ENCODE peak calls at places on chromosomes 13 and 19, in eight cellular contexts. Y is CD8-positive, alpha-beta T cell; A is Peyer's patch; N is cardiac muscle cell; X is left ventricle myocardium inferior; Z is body of pancreas; C is heart left ventricle; I is BE2C. D is an unnamed sample.

GRCh38 chr13:109693213-109693612 is 93.2 kb downstream of the IRS2 start:
- DNase-seq in Y (no peak), A (no peak), N (no peak), X (no peak), Z (no peak), C (no peak), I (no peak), D (no peak)

GRCh38 chr19:7917292-7918061 is 2.7 kb upstream of the SNAPC2 start:
- DNase-seq in Y (peak; percentile 58), A (peak; percentile 76), N (peak; percentile 80), X (no peak), Z (peak; percentile 65), C (no peak), I (peak; percentile 81), D (peak; percentile 50)

GRCh38 chr13:97266734-97267417 is 44.7 kb downstream of the MBNL2 start:
- DNase-seq in Y (no peak), A (no peak), N (no peak), X (no peak), Z (no peak), C (no peak), I (no peak), D (no peak)

GRCh38 chr13:23848639-23849282 is 40.4 kb downstream of the MIPEP start:
- DNase-seq in Y (no peak), A (no peak), N (no peak), X (no peak), Z (no peak), C (no peak), I (no peak), D (no peak)

GRCh38 chr13:50079278-50080157 is 64.3 kb downstream of the KCNRG start:
- DNase-seq in Y (no peak), A (no peak), N (no peak), X (no peak), Z (no peak), C (no peak), I (no peak), D (peak; percentile 25)

GRCh38 chr19:34988119-34988518 is 12.0 kb upstream of the GRAMD1A start:
- DNase-seq in Y (no peak), A (no peak), N (no peak), X (no peak), Z (no peak), C (no peak), I (no peak), D (no peak)

GRCh38 chr13:42405665-42406390 is 133.9 kb downstream of the AKAP11 start:
- DNase-seq in Y (peak; percentile 25), A (no peak), N (no peak), X (no peak), Z (no peak), C (no peak), I (no peak), D (no peak)

GRCh38 chr13:101985321-101985720 is 416.5 kb downstream of the FGF14 start:
- DNase-seq in Y (no peak), A (no peak), N (no peak), X (no peak), Z (no peak), C (no peak), I (no peak), D (no peak)

GRCh38 chr13:94620286-94620896 is 18.7 kb downstream of the GPR180 start:
- DNase-seq in Y (no peak), A (no peak), N (peak; percentile 39), X (no peak), Z (peak; percentile 25), C (no peak), I (peak; percentile 40), D (peak; percentile 53)

GRCh38 chr13:33186851-33187250 is 98.7 kb downstream of the STARD13 start:
- DNase-seq in Y (no peak), A (no peak), N (no peak), X (no peak), Z (no peak), C (no peak), I (no peak), D (peak; percentile 66)

GRCh38 chr13:60229708-60230272 is 66.1 kb upstream of the DIAPH3 start:
- DNase-seq in Y (no peak), A (no peak), N (no peak), X (no peak), Z (no peak), C (no peak), I (no peak), D (no peak)

GRCh38 chr13:84132491-84132890 is 250.2 kb upstream of the SLITRK1 start:
- DNase-seq in Y (no peak), A (no peak), N (no peak), X (no peak), Z (no peak), C (no peak), I (no peak), D (no peak)

GRCh38 chr13:91361755-91362271 is 14.3 kb downstream of the MIR17HG start:
- DNase-seq in Y (no peak), A (no peak), N (no peak), X (no peak), Z (no peak), C (no peak), I (no peak), D (no peak)

GRCh38 chr19:34173145-34173956 is 1.0 kb downstream of the LSM14A start:
- DNase-seq in Y (peak; percentile 24), A (peak; percentile 74), N (peak; percentile 51), X (no peak), Z (peak; percentile 38), C (peak; percentile 24), I (no peak), D (peak; percentile 80)

GRCh38 chr19:32866564-32867265 is 2.9 kb downstream of the SLC7A9 start:
- DNase-seq in Y (no peak), A (no peak), N (no peak), X (no peak), Z (no peak), C (no peak), I (no peak), D (no peak)

GRCh38 chr19:30741539-30741938 is 369.4 kb downstream of the ZNF536 start:
- DNase-seq in Y (no peak), A (no peak), N (no peak), X (no peak), Z (no peak), C (no peak), I (no peak), D (no peak)
- H3K4me1 ChIP-seq in Y (no peaks in the 10 kb centered on the region), A (no peaks in the 10 kb centered on the region), N (no peaks in the 10 kb centered on the region), X (no peaks in the 10 kb centered on the region), Z (no peaks in the 10 kb centered on the region), C (no peaks in the 10 kb centered on the region), I (peaks cover 16% of the 10 kb centered on the region), D (no peaks in the 10 kb centered on the region)

DNA sequence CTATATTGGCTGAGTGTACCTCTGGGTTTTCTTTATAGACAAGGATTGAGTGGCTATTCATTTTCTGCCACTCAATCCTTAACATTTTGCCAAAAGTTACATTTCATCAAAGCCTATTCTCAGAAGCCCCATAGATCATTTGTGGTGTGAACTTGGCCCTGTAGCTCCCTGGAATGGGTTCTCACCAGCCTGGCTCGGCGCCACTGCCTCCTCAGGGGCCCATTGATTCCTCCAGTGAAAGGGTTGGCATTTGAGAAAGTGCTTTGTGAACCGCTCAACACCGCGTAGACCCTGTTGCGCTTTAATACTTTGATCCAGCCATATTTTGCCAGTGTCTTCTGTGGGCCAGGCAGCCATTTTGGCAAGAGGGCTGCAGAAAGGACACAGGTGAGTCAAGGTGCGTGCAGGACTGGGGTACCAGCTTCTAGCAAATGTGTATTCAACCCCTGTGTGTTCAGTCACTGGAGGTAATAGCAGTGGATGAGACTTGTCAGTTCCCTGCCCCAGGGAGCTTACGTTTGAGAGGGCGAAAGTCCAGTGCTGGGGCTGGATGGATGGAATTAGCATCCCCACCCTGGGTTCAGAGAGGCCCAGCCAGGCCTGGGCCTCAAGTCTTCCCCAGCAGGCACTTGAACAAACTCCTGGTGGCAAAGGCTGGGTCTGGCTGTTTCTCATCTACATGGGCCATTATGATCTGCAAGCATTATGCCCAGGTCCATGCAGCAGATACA is 3.8 kb downstream of the RAB8A start:
- DNase-seq in Y (no peak), A (no peak), N (no peak), X (no peak), Z (no peak), C (no peak), I (no peak), D (peak; percentile 83)
- H3K4me1 ChIP-seq in Y (peaks cover 46% of the 10 kb centered on the region), A (peaks cover 82% of the 10 kb centered on the region), N (peaks cover 4% of the 10 kb centered on the region), X (peaks cover 54% of the 10 kb centered on the region), Z (peaks cover 36% of the 10 kb centered on the region), C (peaks cover 41% of the 10 kb centered on the region), I (no peaks in the 10 kb centered on the region), D (peaks cover 7% of the 10 kb centered on the region)

GRCh38 chr19:3100331-3100730 is 6.2 kb downstream of the GNA11 start:
- DNase-seq in Y (no peak), A (no peak), N (no peak), X (no peak), Z (no peak), C (no peak), I (peak; percentile 83), D (no peak)

GRCh38 chr19:3098141-3098514 is 4.0 kb downstream of the GNA11 start:
- DNase-seq in Y (no peak), A (peak; percentile 74), N (no peak), X (peak; percentile 57), Z (peak; percentile 27), C (no peak), I (no peak), D (peak; percentile 64)

GRCh38 chr19:3100747-3101730 is 6.9 kb downstream of the GNA11 start:
- DNase-seq in Y (no peak), A (no peak), N (no peak), X (no peak), Z (no peak), C (no peak), I (peak; percentile 50), D (no peak)

GRCh38 chr19:3098515-3099346 is 4.6 kb downstream of the GNA11 start:
- DNase-seq in Y (no peak), A (peak; percentile 80), N (no peak), X (peak; percentile 86), Z (peak; percentile 63), C (peak; percentile 85), I (no peak), D (peak; percentile 72)

GRCh38 chr19:3099347-3100145 is 5.4 kb downstream of the GNA11 start:
- DNase-seq in Y (no peak), A (no peak), N (no peak), X (no peak), Z (no peak), C (no peak), I (no peak), D (no peak)
- H3K4me1 ChIP-seq in Y (peaks cover 49% of the 10 kb centered on the region), A (peaks cover 83% of the 10 kb centered on the region), N (peaks cover 20% of the 10 kb centered on the region), X (peaks cover 100% of the 10 kb centered on the region), Z (peaks cover 86% of the 10 kb centered on the region), C (peaks cover 89% of the 10 kb centered on the region), I (peaks cover 21% of the 10 kb centered on the region), D (peaks cover 6% of the 10 kb centered on the region)

DNA sequence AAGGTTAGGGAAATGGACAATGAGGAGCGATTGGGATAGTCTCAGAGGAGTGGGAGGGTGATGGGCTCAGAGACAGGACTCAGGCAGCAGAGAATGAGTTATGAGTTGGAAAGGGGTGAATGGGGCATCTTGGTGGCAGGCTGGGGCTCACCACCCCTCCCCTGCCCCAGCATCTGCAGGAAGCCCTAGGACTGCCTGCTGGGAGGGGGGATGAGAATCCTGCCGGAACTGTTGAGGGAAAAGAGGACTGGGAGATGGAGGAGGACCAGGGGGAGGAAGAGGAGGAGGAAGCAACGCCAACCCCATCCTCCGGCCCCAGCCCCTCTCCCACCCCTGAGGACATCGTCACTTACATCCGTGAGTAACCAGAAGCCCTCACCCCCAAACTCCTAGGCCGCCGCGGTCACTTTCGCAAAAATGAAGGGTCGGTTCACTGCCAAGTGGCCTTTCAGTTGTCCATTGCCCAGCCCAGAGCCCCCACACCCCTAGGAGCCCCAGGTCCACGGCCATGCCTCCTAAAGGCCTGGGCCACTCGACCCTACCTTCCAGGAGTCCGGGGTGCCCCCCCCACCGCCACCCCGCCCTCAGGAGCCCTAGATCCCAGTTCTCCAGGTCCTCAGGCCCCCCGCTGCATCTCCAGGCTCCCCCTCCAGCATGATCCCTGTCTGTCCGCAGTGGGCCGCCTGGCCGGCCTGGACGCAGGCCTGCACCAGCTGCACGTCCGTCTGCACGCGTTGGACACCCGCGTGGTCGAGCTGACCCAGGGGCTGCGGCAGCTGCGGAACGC is 764 bp downstream of the CLEC11A start:
- DNase-seq in Y (no peak), A (no peak), N (no peak), X (no peak), Z (no peak), C (no peak), I (no peak), D (no peak)
- H3K4me1 ChIP-seq in Y (peaks cover 48% of the 10 kb centered on the region), A (peaks cover 24% of the 10 kb centered on the region), N (peaks cover 5% of the 10 kb centered on the region), X (peaks cover 27% of the 10 kb centered on the region), Z (peaks cover 26% of the 10 kb centered on the region), C (peaks cover 16% of the 10 kb centered on the region), I (peaks cover 3% of the 10 kb centered on the region), D (peaks cover 2% of the 10 kb centered on the region)